ENCODE peak calls at places on chromosomes 5 and 9, in ten cellular contexts. D is stimulated activated CD4-positive, alpha-beta T cell treated with anti-CD3 and anti-CD28 coated beads, TNF-alpha, amount 100 ng/mL, for 1 hour; Y is stimulated activated CD8-positive, alpha-beta memory T cell treated with anti-CD3 and anti-CD28 coated beads, Interleukin-7, amount 100 ng/mL, for 4 hours; N is stimulated activated naive CD8-positive, alpha-beta T cell treated with anti-CD3 and anti-CD28 coated beads, Interleukin-15, amount 100 ng/mL, for 72 hours; P is stimulated activated naive CD4-positive, alpha-beta T cell; K is ELR; E is ecto neural progenitor cell; Z is M059J; I is sigmoid colon; S is activated T-cell treated with anti-CD3 and anti-CD28 coated beads, Interleukin-2, amount 50 U/mL, for 72 hours. Q is an unnamed sample.

GRCh38 chr5:127801751-127802476 is 98.7 kb downstream of the CCDC192 start:
- DNase-seq in D (no peak), Y (no peak), N (no peak), P (no peak), K (peak), E (no peak), Z (peak), I (no peak), S (no peak), Q (peak)

GRCh38 chr5:141968914-141969608 is at the start of gene RNF14:
- DNase-seq in D (peak), Y (peak), N (peak), P (peak), K (peak), E (peak), Z (peak), I (peak), S (peak), Q (peak)

GRCh38 chr9:128055222-128056040 is 11.7 kb downstream of the NAIF1 start:
- DNase-seq in D (no peak), Y (no peak), N (no peak), P (no peak), K (no peak), E (no peak), Z (no peak), I (peak), S (no peak), Q (no peak)

GRCh38 chr5:78318337-78318736 is 23.8 kb upstream of the AP3B1 start:
- DNase-seq in D (no peak), Y (no peak), N (no peak), P (no peak), K (no peak), E (no peak), Z (no peak), I (no peak), S (no peak), Q (no peak)

GRCh38 chr5:126544087-126544740 is 50.8 kb downstream of the ALDH7A1 start:
- DNase-seq in D (no peak), Y (no peak), N (peak), P (no peak), K (peak), E (no peak), Z (peak), I (no peak), S (peak), Q (peak)

GRCh38 chr9:33139421-33140228 is 27.5 kb downstream of the B4GALT1 start:
- DNase-seq in D (no peak), Y (no peak), N (no peak), P (no peak), K (no peak), E (no peak), Z (no peak), I (peak), S (no peak), Q (peak)

GRCh38 chr5:73120222-73121108 is at the start of gene TMEM171:
- DNase-seq in D (no peak), Y (no peak), N (no peak), P (no peak), K (peak), E (peak), Z (peak), I (no peak), S (no peak), Q (peak)

GRCh38 chr5:78985407-78986223 is 505 bp upstream of the ARSB start:
- DNase-seq in D (no peak), Y (peak), N (peak), P (no peak), K (peak), E (peak), Z (peak), I (peak), S (peak), Q (peak)

GRCh38 chr5:124790261-124790894 is 43.9 kb upstream of the ZNF608 start:
- DNase-seq in D (no peak), Y (no peak), N (no peak), P (no peak), K (no peak), E (no peak), Z (peak), I (no peak), S (no peak), Q (no peak)

GRCh38 chr5:174625591-174626365 is 98.6 kb upstream of the MSX2 start:
- DNase-seq in D (no peak), Y (no peak), N (no peak), P (no peak), K (no peak), E (no peak), Z (peak), I (peak), S (no peak), Q (no peak)

GRCh38 chr9:23581936-23582335 is 244.1 kb downstream of the ELAVL2 start:
- DNase-seq in D (no peak), Y (no peak), N (no peak), P (no peak), K (no peak), E (no peak), Z (peak), I (no peak), S (no peak), Q (no peak)

GRCh38 chr5:4549351-4549750 is 590.8 kb upstream of the ADAMTS16 start:
- DNase-seq in D (no peak), Y (no peak), N (no peak), P (no peak), K (no peak), E (no peak), Z (no peak), I (no peak), S (no peak), Q (no peak)

GRCh38 chr9:117344892-117345660 is 69.8 kb downstream of the ASTN2 start:
- DNase-seq in D (no peak), Y (no peak), N (no peak), P (no peak), K (peak), E (no peak), Z (peak), I (no peak), S (no peak), Q (no peak)

GRCh38 chr5:114830114-114830513 is 339.6 kb downstream of the TRIM36 start:
- DNase-seq in D (no peak), Y (no peak), N (no peak), P (no peak), K (no peak), E (peak), Z (no peak), I (no peak), S (no peak), Q (no peak)

GRCh38 chr5:122699226-122699625 is 75.7 kb upstream of the SNX2 start:
- DNase-seq in D (no peak), Y (no peak), N (no peak), P (no peak), K (no peak), E (no peak), Z (no peak), I (no peak), S (no peak), Q (no peak)

GRCh38 chr5:3361811-3362605 is 233.6 kb upstream of the IRX1 start:
- DNase-seq in D (no peak), Y (no peak), N (no peak), P (no peak), K (no peak), E (peak), Z (no peak), I (peak), S (no peak), Q (no peak)

GRCh38 chr5:176789873-176790615 is 20.3 kb upstream of the UNC5A start:
- DNase-seq in D (no peak), Y (no peak), N (no peak), P (no peak), K (peak), E (no peak), Z (peak), I (no peak), S (no peak), Q (no peak)

GRCh38 chr5:12460493-12461261 is 556.4 kb upstream of the CTNND2 start:
- DNase-seq in D (no peak), Y (no peak), N (no peak), P (no peak), K (peak), E (no peak), Z (peak), I (no peak), S (no peak), Q (no peak)

GRCh38 chr5:100900142-100900795 is 2.8 kb downstream of the ST8SIA4 start:
- DNase-seq in D (no peak), Y (peak), N (no peak), P (peak), K (peak), E (peak), Z (peak), I (peak), S (peak), Q (peak)

GRCh38 chr5:140174472-140175366 is at the start of gene CYSTM1:
- DNase-seq in D (peak), Y (peak), N (peak), P (peak), K (peak), E (peak), Z (peak), I (peak), S (peak), Q (peak)

GRCh38 chr9:14214693-14215092 is 99.2 kb downstream of the NFIB start:
- DNase-seq in D (no peak), Y (no peak), N (no peak), P (no peak), K (no peak), E (no peak), Z (no peak), I (no peak), S (no peak), Q (no peak)

GRCh38 chr5:6716634-6717149 is 3.5 kb downstream of the TENT4A start:
- DNase-seq in D (no peak), Y (no peak), N (no peak), P (no peak), K (no peak), E (no peak), Z (no peak), I (no peak), S (no peak), Q (no peak)

GRCh38 chr5:72134226-72134625 is 27.0 kb downstream of the MAP1B start:
- DNase-seq in D (no peak), Y (no peak), N (no peak), P (no peak), K (peak), E (no peak), Z (peak), I (no peak), S (no peak), Q (peak)

GRCh38 chr5:41415242-41415641 is 95.2 kb downstream of the PLCXD3 start:
- DNase-seq in D (no peak), Y (no peak), N (no peak), P (no peak), K (peak), E (no peak), Z (peak), I (no peak), S (no peak), Q (no peak)

GRCh38 chr5:159915913-159916840 is at the start of gene ADRA1B:
- DNase-seq in D (no peak), Y (no peak), N (peak), P (peak), K (peak), E (peak), Z (peak), I (peak), S (peak), Q (peak)

GRCh38 chr9:35814106-35814840 is 569 bp downstream of the HINT2 start:
- DNase-seq in D (no peak), Y (no peak), N (no peak), P (peak), K (peak), E (peak), Z (peak), I (peak), S (peak), Q (peak)

GRCh38 chr9:85741112-85741874 is 461 bp downstream of the AGTPBP1 start:
- DNase-seq in D (peak), Y (peak), N (peak), P (peak), K (peak), E (peak), Z (peak), I (peak), S (peak), Q (no peak)

GRCh38 chr5:179994622-179995323 is 76.8 kb downstream of the RNF130 start:
- DNase-seq in D (no peak), Y (no peak), N (no peak), P (no peak), K (no peak), E (no peak), Z (no peak), I (no peak), S (no peak), Q (no peak)

GRCh38 chr9:12784461-12785250 is 9.8 kb downstream of the LURAP1L start:
- DNase-seq in D (no peak), Y (no peak), N (no peak), P (no peak), K (peak), E (no peak), Z (peak), I (peak), S (no peak), Q (peak)

GRCh38 chr5:14200312-14200990 is 57.3 kb downstream of the TRIO start:
- DNase-seq in D (no peak), Y (no peak), N (no peak), P (no peak), K (no peak), E (no peak), Z (no peak), I (no peak), S (no peak), Q (no peak)

GRCh38 chr5:76367623-76368366 is 35.3 kb upstream of the IQGAP2 start:
- DNase-seq in D (no peak), Y (no peak), N (peak), P (no peak), K (peak), E (no peak), Z (peak), I (no peak), S (peak), Q (no peak)

GRCh38 chr5:5089895-5090649 is 50.1 kb upstream of the ADAMTS16 start:
- DNase-seq in D (no peak), Y (no peak), N (no peak), P (no peak), K (no peak), E (no peak), Z (peak), I (no peak), S (no peak), Q (no peak)

GRCh38 chr9:34651876-34652602 is at the start of gene IL11RA:
- DNase-seq in D (no peak), Y (no peak), N (no peak), P (peak), K (peak), E (peak), Z (peak), I (peak), S (peak), Q (peak)

GRCh38 chr5:136799806-136800372 is 434.5 kb upstream of the TRPC7 start:
- DNase-seq in D (no peak), Y (no peak), N (no peak), P (no peak), K (peak), E (no peak), Z (peak), I (no peak), S (no peak), Q (no peak)